ENCODE peak calls at places on chromosomes 2 and 18, in five cellular contexts. F is mucosa of descending colon, G is fibroblast of gingiva, K is GM03348, H is activated T-cell treated with anti-CD3 and anti-CD28 coated beads for 24 hours. V is an unnamed sample.
A peak's percentile ranks its signal among the peaks of the same experiment; 100 is the strongest.

GRCh38 chr2:60604665-60605064 is 51.2 kb upstream of the BCL11A start:
- DNase-seq in H (no peak), K (no peak), G (no peak), F (no peak), V (no peak)

GRCh38 chr2:190694479-190694878 is 45.6 kb downstream of the NAB1 start:
- DNase-seq in H (no peak), G (no peak), F (no peak), K (no peak), V (no peak)

GRCh38 chr2:177600917-177601316 is 208.3 kb downstream of the AGPS start:
- DNase-seq in K (no peak), H (no peak), F (no peak), G (no peak), V (no peak)

GRCh38 chr2:221676566-221677172 is 104.6 kb upstream of the EPHA4 start:
- DNase-seq in H (no peak), G (no peak), F (no peak), K (no peak), V (no peak)

GRCh38 chr2:171811229-171811628 is 82.8 kb downstream of the SLC25A12 start:
- DNase-seq in F (no peak), G (peak; percentile 45), K (peak; percentile 29), H (no peak), V (no peak)

GRCh38 chr2:43300222-43300621 is 73.8 kb upstream of the ZFP36L2 start:
- DNase-seq in K (no peak), F (no peak), H (no peak), G (no peak), V (no peak)

GRCh38 chr2:170929686-170930050 is 615 bp downstream of the GORASP2 start:
- DNase-seq in H (peak; percentile 30), G (no peak), F (peak; percentile 79), K (peak; percentile 61), V (peak; percentile 60)

GRCh38 chr2:68151037-68151436 is 6.7 kb upstream of the PNO1 start:
- DNase-seq in H (no peak), K (no peak), G (no peak), F (no peak), V (no peak)

GRCh38 chr2:16261791-16262190 is 321.4 kb downstream of the MYCN start:
- DNase-seq in G (no peak), F (no peak), H (no peak), K (no peak), V (no peak)

GRCh38 chr18:3454365-3455089 is 4.6 kb downstream of the TGIF1 start:
- DNase-seq in H (no peak), G (peak; percentile 59), F (no peak), K (peak; percentile 37), V (no peak)

GRCh38 chr2:151481744-151482143 is 72.0 kb downstream of the RIF1 start:
- DNase-seq in K (no peak), H (peak; percentile 26), F (no peak), G (no peak), V (no peak)

GRCh38 chr2:224135881-224136280 is 96.8 kb upstream of the SERPINE2 start:
- DNase-seq in G (no peak), K (no peak), H (no peak), F (no peak), V (no peak)

GRCh38 chr18:58793361-58793760 is 71.3 kb upstream of the ZNF532 start:
- DNase-seq in H (no peak), F (no peak), G (peak; percentile 71), K (peak; percentile 85), V (no peak)

GRCh38 chr2:219453691-219454131 is 19.1 kb downstream of the SPEG start:
- DNase-seq in G (peak; percentile 67), F (peak; percentile 49), H (no peak), K (peak; percentile 89), V (peak; percentile 61)

GRCh38 chr2:205463626-205464025 is 218.7 kb upstream of the NRP2 start:
- DNase-seq in F (no peak), K (no peak), G (no peak), H (no peak), V (no peak)

GRCh38 chr18:49597556-49597955 is 35.7 kb downstream of the LIPG start:
- DNase-seq in H (no peak), G (no peak), K (no peak), F (no peak), V (no peak)

GRCh38 chr2:216532562-216532961 is 33.9 kb downstream of the RPL37A start:
- DNase-seq in G (no peak), F (no peak), K (no peak), H (no peak), V (no peak)

GRCh38 chr2:49702740-49703139 is 548.4 kb upstream of the FSHR start:
- DNase-seq in G (no peak), F (no peak), K (no peak), H (no peak), V (no peak)

GRCh38 chr2:179842498-179843153 is 18.8 kb downstream of the ZNF385B start:
- DNase-seq in G (peak; percentile 12), K (no peak), H (no peak), F (no peak), V (no peak)

GRCh38 chr2:205024822-205025518 is 479.7 kb downstream of the PARD3B start:
- DNase-seq in K (peak; percentile 85), H (peak; percentile 7), F (no peak), G (peak; percentile 90), V (no peak)

GRCh38 chr18:48572402-48573126 is 33.7 kb downstream of the CTIF start:
- DNase-seq in F (no peak), H (no peak), G (no peak), K (no peak), V (no peak)

GRCh38 chr2:150644298-150645067 is 157.0 kb upstream of the RND3 start:
- DNase-seq in F (no peak), K (peak; percentile 43), H (no peak), G (peak; percentile 75), V (no peak)

GRCh38 chr2:132664096-132664495 is 5.9 kb downstream of the LYPD1 start:
- DNase-seq in K (no peak), G (no peak), H (no peak), F (no peak), V (no peak)

GRCh38 chr2:70627499-70627898 is 73.9 kb upstream of the TGFA start:
- DNase-seq in F (no peak), G (no peak), H (no peak), K (no peak), V (no peak)

GRCh38 chr2:58875462-58875861 is 634.3 kb upstream of the FANCL start:
- DNase-seq in G (no peak), F (no peak), H (no peak), K (no peak), V (no peak)